ENCODE peak calls at places on chromosomes 2 and 18, in four cellular contexts. W is heart left ventricle, K is natural killer cell, G is foreskin fibroblast. N is an unnamed sample.

GRCh38 chr2:168431301-168432024 is 24.6 kb upstream of the CERS6 start:
- DNase-seq in W (no peak), G (no peak), K (no peak), N (no peak)

GRCh38 chr18:23068692-23069305 is 66.5 kb upstream of the CABLES1 start:
- DNase-seq in W (no peak), G (no peak), K (no peak), N (no peak)

GRCh38 chr2:118077636-118078247 is 10.5 kb upstream of the INSIG2 start:
- DNase-seq in W (no peak), K (no peak), G (no peak), N (no peak)

GRCh38 chr2:161981679-161982300 is 92.2 kb downstream of the DPP4 start:
- DNase-seq in W (no peak), G (no peak), K (no peak), N (no peak)

GRCh38 chr2:108370080-108370479 is 7.7 kb upstream of the SULT1C4 start:
- DNase-seq in W (no peak), G (peak; percentile 30), K (no peak), N (no peak)

GRCh38 chr18:7329036-7329435 is 98.1 kb downstream of the LRRC30 start:
- DNase-seq in W (no peak), G (no peak), K (no peak), N (no peak)

GRCh38 chr2:68417931-68418330 is 49.2 kb downstream of the FBXO48 start:
- DNase-seq in K (no peak), W (no peak), G (no peak), N (peak; percentile 55)

GRCh38 chr18:75132931-75133525 is 75.9 kb downstream of the PTGR3 start:
- DNase-seq in W (no peak), K (no peak), G (no peak), N (no peak)

GRCh38 chr2:97935719-97936161 is 60.0 kb downstream of the TMEM131 start:
- DNase-seq in W (no peak), G (peak; percentile 66), K (no peak), N (no peak)

GRCh38 chr2:42693013-42693575 is 70.8 kb downstream of the OXER1 start:
- DNase-seq in W (no peak), G (peak; percentile 6), K (no peak), N (no peak)

GRCh38 chr2:23386422-23387220 is 1.6 kb downstream of the KLHL29 start:
- DNase-seq in W (no peak), K (no peak), G (peak; percentile 63), N (peak; percentile 50)

GRCh38 chr18:51537487-51537886 is 340.0 kb upstream of the MEX3C start:
- DNase-seq in K (no peak), W (no peak), G (no peak), N (no peak)

GRCh38 chr18:28728891-28729290 is 552.0 kb upstream of the CDH2 start:
- DNase-seq in K (no peak), G (peak; percentile 17), W (no peak), N (no peak)

GRCh38 chr18:9642799-9643445 is 28.6 kb upstream of the PPP4R1 start:
- DNase-seq in K (no peak), W (no peak), G (peak; percentile 36), N (no peak)

GRCh38 chr2:6896930-6897759 is 19.6 kb downstream of the RSAD2 start:
- DNase-seq in K (no peak), W (no peak), G (peak; percentile 50), N (peak; percentile 29)

GRCh38 chr2:56583796-56584313 is 400.1 kb downstream of the CCDC85A start:
- DNase-seq in G (no peak), W (no peak), K (no peak), N (no peak)

GRCh38 chr2:197358927-197359326 is 48.3 kb upstream of the ANKRD44 start:
- DNase-seq in G (peak; percentile 44), W (no peak), K (no peak), N (no peak)

GRCh38 chr2:223944166-223944703 is 900 bp downstream of the WDFY1 start:
- DNase-seq in G (peak; percentile 46), W (peak; percentile 68), K (no peak), N (peak; percentile 58)

GRCh38 chr2:7572460-7572859 is 655.2 kb downstream of the RNF144A start:
- DNase-seq in K (no peak), W (no peak), G (no peak), N (no peak)

GRCh38 chr2:205771063-205771462 is 88.8 kb downstream of the NRP2 start:
- DNase-seq in G (no peak), K (no peak), W (no peak), N (no peak)

GRCh38 chr2:178478102-178478441 is 328 bp downstream of the FKBP7 start:
- DNase-seq in W (no peak), G (peak; percentile 54), K (no peak), N (no peak)

GRCh38 chr18:47263828-47264314 is 12.4 kb upstream of the SKOR2 start:
- DNase-seq in G (no peak), K (no peak), W (no peak), N (no peak)

GRCh38 chr2:8412586-8412985 is 269.3 kb upstream of the ID2 start:
- DNase-seq in G (peak; percentile 55), K (no peak), W (no peak), N (no peak)

GRCh38 chr18:22674300-22674699 is 256.6 kb upstream of the CTAGE1 start:
- DNase-seq in G (peak; percentile 85), K (no peak), W (no peak), N (no peak)

GRCh38 chr2:28326873-28327495 is 65.7 kb upstream of the FOSL2 start:
- DNase-seq in G (peak; percentile 72), W (no peak), K (no peak), N (no peak)

GRCh38 chr18:36527025-36527424 is 229.5 kb downstream of the FHOD3 start:
- DNase-seq in K (no peak), G (peak; percentile 25), W (no peak), N (no peak)

GRCh38 chr2:217897816-217898806 is 104.7 kb downstream of the TNS1 start:
- DNase-seq in K (no peak), W (no peak), G (no peak), N (no peak)

GRCh38 chr2:15242936-15243461 is 318.1 kb downstream of the NBAS start:
- DNase-seq in K (no peak), W (no peak), G (peak; percentile 4), N (no peak)

GRCh38 chr18:63697261-63697660 is 5.5 kb upstream of the SERPINB11 start:
- DNase-seq in W (no peak), G (peak; percentile 29), K (no peak), N (no peak)

GRCh38 chr2:45128580-45128997 is 119.3 kb upstream of the SIX2 start:
- DNase-seq in K (no peak), G (peak; percentile 97), W (no peak), N (no peak)

GRCh38 chr2:212871597-212871996 is 279.8 kb downstream of the IKZF2 start:
- DNase-seq in K (no peak), W (no peak), G (no peak), N (no peak)

GRCh38 chr2:45570671-45571334 is 40.3 kb downstream of the SRBD1 start:
- DNase-seq in G (peak; percentile 27), K (no peak), W (no peak), N (no peak)

GRCh38 chr2:164606557-164606956 is 14.7 kb downstream of the GRB14 start:
- DNase-seq in W (no peak), K (no peak), G (peak; percentile 89), N (no peak)

GRCh38 chr2:118986733-118987132 is 44.7 kb downstream of the MARCO start:
- DNase-seq in W (no peak), G (no peak), K (no peak), N (no peak)

GRCh38 chr2:174198846-174199564 is 49.3 kb downstream of the OLA1 start:
- DNase-seq in K (no peak), W (no peak), G (no peak), N (no peak)

GRCh38 chr2:141498561-141498960 is 632.3 kb downstream of the LRP1B start:
- DNase-seq in K (no peak), W (no peak), G (peak; percentile 42), N (no peak)

GRCh38 chr2:10795508-10796046 is 17.0 kb downstream of the PDIA6 start:
- DNase-seq in G (no peak), W (no peak), K (no peak), N (no peak)

GRCh38 chr2:10794891-10795290 is 17.7 kb downstream of the PDIA6 start:
- DNase-seq in W (no peak), G (no peak), K (no peak), N (no peak)

GRCh38 chr2:10790228-10790973 is 22.2 kb downstream of the PDIA6 start:
- DNase-seq in K (no peak), W (no peak), G (no peak), N (no peak)

GRCh38 chr2:10792001-10792400 is 20.6 kb downstream of the PDIA6 start:
- DNase-seq in G (no peak), W (no peak), K (no peak), N (no peak)

DNA sequence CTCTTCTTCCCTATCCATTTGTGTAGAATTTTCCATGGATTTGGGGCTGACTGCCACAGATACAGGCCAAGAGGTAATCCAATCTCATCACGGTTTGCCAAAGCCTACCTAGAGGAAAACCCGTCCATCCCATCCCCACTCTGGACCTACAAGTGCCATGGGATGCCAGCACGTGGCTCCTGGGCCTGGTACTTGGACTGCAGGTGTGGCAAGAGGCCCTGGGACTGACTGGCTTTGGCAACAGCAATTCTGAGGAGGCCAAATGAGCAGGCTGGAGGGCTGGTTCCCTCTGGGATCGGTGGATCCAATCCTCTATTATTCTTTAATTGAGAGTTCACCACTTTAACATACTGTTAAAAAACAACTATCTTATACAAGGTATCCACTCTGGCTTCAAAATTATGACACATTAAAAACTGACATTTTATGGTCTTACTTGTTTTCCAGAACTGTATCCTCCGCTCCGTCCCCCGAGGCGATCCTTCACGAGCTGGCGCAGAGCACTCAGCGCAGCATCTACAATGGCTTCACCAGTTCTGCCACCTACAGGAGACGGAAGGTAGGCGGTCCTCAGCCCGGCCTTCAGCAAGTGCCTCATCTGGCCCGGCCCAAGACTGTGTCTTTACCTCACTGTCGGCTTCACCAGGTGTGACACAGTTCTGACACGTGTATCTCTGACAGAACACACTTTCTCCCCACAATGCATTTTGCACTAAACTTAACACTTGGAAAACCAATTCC is 19.8 kb downstream of the PDIA6 start:
- DNase-seq in G (no peak), W (no peak), K (no peak), N (no peak)
- TF ChIP-seq CTCF in G (no peak), W (no peak), K (no peak), N (no peak)

GRCh38 chr2:158904620-158905177 is 63.7 kb upstream of the TANC1 start:
- DNase-seq in K (no peak), G (no peak), W (no peak), N (no peak)
- TF ChIP-seq CTCF in K (no peak), G (no peak), W (no peak), N (no peak)

DNA sequence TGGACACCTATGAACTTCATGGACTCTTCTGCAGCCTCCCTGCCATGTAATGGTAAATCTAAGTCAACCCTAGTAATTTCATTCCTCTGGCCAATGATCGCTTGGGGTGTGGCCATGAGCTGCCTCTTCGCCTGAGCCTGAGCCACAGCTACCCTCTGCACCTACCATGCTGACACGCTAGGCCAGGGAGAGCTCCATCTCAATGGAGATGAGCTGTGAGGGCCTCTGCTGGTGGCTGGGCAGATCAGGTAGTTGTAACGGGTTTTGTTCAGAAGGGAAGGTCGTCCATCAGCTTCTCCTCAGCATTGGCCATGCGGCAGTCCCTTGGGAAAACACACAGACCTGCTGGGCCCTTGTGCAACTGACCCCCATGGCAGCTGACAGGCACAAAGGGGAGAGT is 24.4 kb downstream of the MPHOSPH10 start:
- DNase-seq in W (no peak), G (no peak), K (no peak), N (peak; percentile 19)
- TF ChIP-seq CTCF in W (no peak), G (no peak), K (no peak), N (no peak)

GRCh38 chr2:40844353-40845277 is 392.7 kb upstream of the SLC8A1 start:
- DNase-seq in G (no peak), K (no peak), W (no peak), N (no peak)
- TF ChIP-seq CTCF in G (no peak), K (no peak), W (no peak), N (no peak)

GRCh38 chr2:231900975-231901374 is 25.2 kb downstream of the NPPC start:
- DNase-seq in W (peak; percentile 26), K (no peak), G (no peak), N (no peak)
- TF ChIP-seq CTCF in W (no peak), K (no peak), G (no peak), N (no peak)